ENCODE peak calls at places on chromosomes 2 and 18, in four cellular contexts. E, Z, P and Q are unnamed samples.
A peak's percentile ranks its signal among the peaks of the same experiment; 100 is the strongest.

GRCh38 chr2:207251573-207252192 is 85.9 kb upstream of the KLF7 start:
- DNase-seq in Z (no peak), P (no peak), E (no peak), Q (no peak)

GRCh38 chr2:19823507-19823906 is 78.3 kb downstream of the TTC32 start:
- DNase-seq in P (no peak), Z (no peak), E (no peak), Q (no peak)

GRCh38 chr2:7020468-7020867 is 103.3 kb downstream of the RNF144A start:
- DNase-seq in P (no peak), Z (no peak), E (no peak), Q (no peak)

GRCh38 chr2:219414857-219415256 is 3.3 kb upstream of the DES start:
- DNase-seq in Z (no peak), E (no peak), P (no peak), Q (no peak)

GRCh38 chr2:30147196-30147714 is 448 bp downstream of the YPEL5 start:
- DNase-seq in E (no peak), P (no peak), Z (no peak), Q (no peak)

GRCh38 chr18:38007931-38008330 is 442.3 kb upstream of the CELF4 start:
- DNase-seq in E (no peak), Z (no peak), P (no peak), Q (no peak)

GRCh38 chr2:171479154-171479814 is 43.0 kb upstream of the CYBRD1 start:
- DNase-seq in P (no peak), Z (no peak), E (no peak), Q (no peak)

GRCh38 chr2:235097196-235097895 is 145.5 kb downstream of the SH3BP4 start:
- DNase-seq in P (no peak), Z (no peak), E (no peak), Q (no peak)

GRCh38 chr2:17827306-17827705 is 11.0 kb downstream of the MSGN1 start:
- DNase-seq in Z (peak; percentile 62), E (no peak), P (no peak), Q (no peak)

GRCh38 chr2:225282858-225283693 is 116.4 kb upstream of the NYAP2 start:
- DNase-seq in E (peak; percentile 1), Z (peak; percentile 10), P (peak; percentile 16), Q (peak; percentile 6)

GRCh38 chr2:179274749-179275148 is 10.1 kb upstream of the SESTD1 start:
- DNase-seq in P (no peak), E (no peak), Z (no peak), Q (no peak)

GRCh38 chr2:180311-180710 is 83.5 kb downstream of the SH3YL1 start:
- DNase-seq in Z (no peak), E (no peak), P (no peak), Q (no peak)

GRCh38 chr2:24907106-24907505 is 12.9 kb downstream of the ADCY3 start:
- DNase-seq in P (no peak), Z (no peak), E (no peak), Q (no peak)

GRCh38 chr2:10042301-10043161 is 819 bp upstream of the KLF11 start:
- DNase-seq in E (no peak), Z (no peak), P (peak; percentile 80), Q (no peak)

GRCh38 chr2:973129-973528 is 22.5 kb downstream of the SNTG2 start:
- DNase-seq in E (no peak), Z (no peak), P (no peak), Q (no peak)

GRCh38 chr2:101811226-101812015 is 113.9 kb downstream of the MAP4K4 start:
- DNase-seq in Z (no peak), P (no peak), E (no peak), Q (no peak)

GRCh38 chr2:157415632-157416101 is 28.2 kb downstream of the CYTIP start:
- DNase-seq in P (no peak), E (no peak), Z (no peak), Q (no peak)

GRCh38 chr2:146879882-146880281 is 964.9 kb upstream of the ACVR2A start:
- DNase-seq in P (no peak), Z (no peak), E (no peak), Q (no peak)

GRCh38 chr2:6526093-6526824 is 339.4 kb downstream of the CMPK2 start:
- DNase-seq in E (no peak), P (peak; percentile 23), Z (no peak), Q (peak; percentile 5)

GRCh38 chr2:233473878-233474277 is 92.7 kb downstream of the USP40 start:
- DNase-seq in Z (no peak), E (no peak), P (no peak), Q (no peak)

GRCh38 chr2:29064746-29065478 is 9.4 kb downstream of the PCARE start:
- DNase-seq in E (no peak), Z (no peak), P (no peak), Q (no peak)

GRCh38 chr2:29066271-29066860 is 8.0 kb downstream of the PCARE start:
- DNase-seq in Z (no peak), P (peak; percentile 24), E (no peak), Q (no peak)

GRCh38 chr2:29068513-29068912 is 5.8 kb downstream of the PCARE start:
- DNase-seq in E (no peak), P (no peak), Z (no peak), Q (no peak)

GRCh38 chr2:29065479-29065847 is 8.9 kb downstream of the PCARE start:
- DNase-seq in Z (no peak), E (no peak), P (no peak), Q (no peak)

GRCh38 chr2:29066989-29067605 is 7.2 kb downstream of the PCARE start:
- DNase-seq in Z (no peak), P (no peak), E (no peak), Q (no peak)
- TF ChIP-seq TAF1 in Z (no peak), P (no peak), E (no peak), Q (no peak)

GRCh38 chr2:88735133-88735532 is 43.7 kb downstream of the RPIA start:
- DNase-seq in P (no peak), Z (no peak), E (no peak), Q (no peak)
- TF ChIP-seq POLR2A in P (no peak), Z (no peak), E (no peak), Q (no peak)

DNA sequence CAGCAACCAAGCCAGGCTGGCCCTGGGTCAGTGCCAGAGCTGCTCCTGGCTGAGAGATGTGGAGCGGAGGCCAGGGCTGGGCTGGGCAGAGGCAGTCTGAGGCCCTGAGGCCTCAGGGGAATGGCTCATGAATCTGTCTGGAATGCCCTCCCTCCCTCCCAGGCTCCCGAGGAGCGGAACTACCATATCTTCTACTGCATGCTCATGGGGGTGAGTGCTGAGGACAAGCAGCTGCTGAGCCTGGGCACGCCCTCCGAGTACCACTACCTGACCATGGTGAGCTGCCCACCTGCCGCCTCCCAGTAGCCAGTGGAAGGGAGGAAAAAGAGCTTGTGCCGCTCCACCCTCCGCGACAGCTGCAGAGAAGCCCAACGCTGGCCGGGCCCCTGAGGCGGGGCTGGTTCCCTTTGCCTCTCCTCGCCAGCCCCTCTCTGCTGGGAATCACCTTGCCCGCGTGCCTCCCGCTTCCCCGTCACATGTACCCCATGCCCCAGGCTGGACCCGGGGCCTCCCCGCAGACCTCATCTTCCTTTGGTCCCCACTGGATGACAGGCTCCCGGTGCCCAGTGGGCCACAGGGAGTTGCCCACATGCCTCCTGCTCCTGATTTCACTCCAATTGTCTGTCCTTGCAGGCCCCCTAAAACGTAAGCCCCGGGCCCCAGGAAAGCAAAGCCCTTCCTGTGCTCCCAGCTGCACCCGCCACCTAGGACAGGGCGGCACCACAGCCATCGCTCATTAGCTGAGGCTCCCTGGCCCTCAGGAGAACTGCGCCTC is 41.1 kb downstream of the MYO7B start:
- DNase-seq in P (no peak), E (no peak), Z (no peak), Q (no peak)
- TF ChIP-seq TAF1 in P (no peak), E (no peak), Z (no peak), Q (no peak)

DNA sequence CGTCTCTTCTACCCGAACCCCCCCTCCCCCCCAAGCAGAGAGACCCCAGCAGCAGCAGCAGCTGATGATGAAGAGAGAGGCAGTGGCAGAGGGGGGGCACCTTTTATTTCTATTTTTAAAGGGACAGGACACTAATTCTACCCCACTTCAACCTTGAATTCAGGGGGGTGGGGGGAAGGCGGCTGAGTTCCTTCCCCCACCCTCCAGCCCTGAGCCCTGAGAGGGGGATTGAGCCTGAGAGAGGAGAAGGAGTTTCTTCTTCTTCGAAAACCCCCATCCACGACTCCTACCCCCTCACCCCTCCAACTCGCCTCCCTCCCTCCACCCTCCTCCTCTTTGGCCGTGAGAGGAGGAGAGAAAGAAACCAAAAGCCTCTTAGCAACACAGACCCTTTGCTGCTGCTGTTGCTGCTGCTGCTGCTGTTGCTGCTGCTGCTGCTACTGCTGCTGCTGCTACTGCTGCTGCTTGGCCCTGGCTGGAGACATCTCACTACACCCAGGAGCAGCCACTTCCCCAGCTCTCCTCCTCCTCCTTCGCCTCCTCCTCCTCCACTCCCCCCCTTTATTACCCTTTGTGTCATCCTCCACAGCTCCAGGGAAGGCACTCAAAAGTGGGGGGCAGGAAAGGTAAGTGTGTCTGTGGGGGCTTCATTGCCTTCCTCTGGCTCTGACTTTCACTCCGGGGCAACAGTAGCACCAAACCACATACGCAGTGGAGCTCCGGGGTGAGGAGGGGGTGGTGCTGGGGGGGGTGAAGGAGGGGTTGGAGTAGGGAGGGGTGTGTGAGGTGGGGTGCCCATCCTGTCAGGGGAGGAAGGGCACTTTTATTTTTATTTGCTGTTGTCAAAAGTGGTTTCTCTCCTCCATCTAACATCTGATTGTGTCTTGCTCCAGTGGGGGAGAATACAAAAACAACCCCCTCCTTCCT is at the start of gene MBD5:
- DNase-seq in E (peak; percentile 11), Z (peak; percentile 5), P (peak; percentile 35), Q (peak; percentile 3)
- TF ChIP-seq POLR2A in E (no peak), Z (no peak), P (no peak), Q (no peak)

DNA sequence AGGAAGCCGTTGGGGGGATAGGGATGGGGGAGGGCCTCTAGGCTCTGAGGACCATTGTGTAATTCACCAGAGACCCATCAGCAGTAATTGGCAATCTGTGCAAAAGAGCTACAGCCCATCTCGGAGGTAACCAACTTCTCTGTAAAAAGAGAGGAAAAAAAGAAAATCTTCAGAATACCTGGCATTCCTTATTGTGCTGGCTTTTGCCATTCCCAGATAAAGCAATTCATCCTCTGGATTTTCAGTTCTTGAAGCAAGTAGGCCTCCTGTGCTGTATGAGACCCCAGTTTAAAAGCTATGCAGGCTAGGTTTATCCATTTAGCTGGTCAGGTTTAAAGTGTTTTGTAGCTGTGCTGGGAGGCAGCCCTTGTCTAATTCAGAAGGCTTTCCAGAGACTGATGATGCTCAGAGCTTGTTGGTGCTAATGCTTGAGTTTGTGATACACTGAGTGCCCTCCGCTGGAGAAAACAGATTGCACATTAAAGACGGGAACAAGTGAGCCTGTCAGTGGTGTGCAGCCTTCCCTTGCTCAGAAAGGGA is at the start of gene LRRTM4:
- DNase-seq in E (no peak), P (no peak), Z (no peak), Q (no peak)
- TF ChIP-seq TAF1 in E (no peak), P (no peak), Z (no peak), Q (no peak)